ENCODE peak calls at places on chromosome 1, in six cellular contexts. One of them, this sample, is unnamed.

GRCh38 chr1:243917177-243917862 is 67.3 kb upstream of the AKT3 start:
- DNase-seq in tibial nerve: no peak
- DNase-seq in ovary: peak; percentile 46
- DNase-seq in A549: peak; percentile 64
- DNase-seq in suprapubic skin: no peak
- DNase-seq in K562: no peak
- DNase-seq in this sample: peak; percentile 15

GRCh38 chr1:151311589-151312331 is 15.5 kb downstream of the PI4KB start:
- DNase-seq in tibial nerve: peak; percentile 61
- DNase-seq in ovary: peak; percentile 75
- DNase-seq in A549: peak; percentile 93
- DNase-seq in suprapubic skin: peak; percentile 88
- DNase-seq in K562: peak; percentile 87
- DNase-seq in this sample: peak; percentile 75

GRCh38 chr1:77319036-77319705 is 37.4 kb downstream of the AK5 start:
- DNase-seq in tibial nerve: no peak
- DNase-seq in ovary: no peak
- DNase-seq in A549: no peak
- DNase-seq in suprapubic skin: no peak
- DNase-seq in K562: no peak
- DNase-seq in this sample: no peak

GRCh38 chr1:98331232-98331631 is 330.3 kb upstream of the SNX7 start:
- DNase-seq in tibial nerve: no peak
- DNase-seq in ovary: no peak
- DNase-seq in A549: peak; percentile 77
- DNase-seq in suprapubic skin: no peak
- DNase-seq in K562: no peak
- DNase-seq in this sample: no peak

GRCh38 chr1:84365225-84366221 is 32.8 kb upstream of the DNASE2B start:
- DNase-seq in tibial nerve: no peak
- DNase-seq in ovary: no peak
- DNase-seq in A549: peak; percentile 76
- DNase-seq in suprapubic skin: no peak
- DNase-seq in K562: peak; percentile 33
- DNase-seq in this sample: peak; percentile 28

GRCh38 chr1:169217621-169218020 is 111.1 kb downstream of the ATP1B1 start:
- DNase-seq in tibial nerve: no peak
- DNase-seq in ovary: no peak
- DNase-seq in A549: no peak
- DNase-seq in suprapubic skin: no peak
- DNase-seq in K562: no peak
- DNase-seq in this sample: no peak

GRCh38 chr1:211335507-211336157 is 9.0 kb downstream of the TRAF5 start:
- DNase-seq in tibial nerve: no peak
- DNase-seq in ovary: no peak
- DNase-seq in A549: no peak
- DNase-seq in suprapubic skin: no peak
- DNase-seq in K562: no peak
- DNase-seq in this sample: peak; percentile 52

GRCh38 chr1:12031039-12031980 is 12.0 kb downstream of the MIIP start:
- DNase-seq in tibial nerve: no peak
- DNase-seq in ovary: peak; percentile 59
- DNase-seq in A549: peak; percentile 28
- DNase-seq in suprapubic skin: no peak
- DNase-seq in K562: peak; percentile 78
- DNase-seq in this sample: peak; percentile 26

GRCh38 chr1:210257698-210258395 is 25.3 kb downstream of the SERTAD4 start:
- DNase-seq in tibial nerve: no peak
- DNase-seq in ovary: no peak
- DNase-seq in A549: no peak
- DNase-seq in suprapubic skin: no peak
- DNase-seq in K562: no peak
- DNase-seq in this sample: no peak

GRCh38 chr1:204415351-204415750 is 3.7 kb upstream of the PPP1R15B start:
- DNase-seq in tibial nerve: no peak
- DNase-seq in ovary: no peak
- DNase-seq in A549: no peak
- DNase-seq in suprapubic skin: no peak
- DNase-seq in K562: no peak
- DNase-seq in this sample: no peak

GRCh38 chr1:204419064-204419403 is 7.4 kb upstream of the PPP1R15B start:
- DNase-seq in tibial nerve: no peak
- DNase-seq in ovary: no peak
- DNase-seq in A549: peak; percentile 37
- DNase-seq in suprapubic skin: no peak
- DNase-seq in K562: no peak
- DNase-seq in this sample: no peak

GRCh38 chr1:204418174-204419063 is 6.8 kb upstream of the PPP1R15B start:
- DNase-seq in tibial nerve: no peak
- DNase-seq in ovary: no peak
- DNase-seq in A549: peak; percentile 42
- DNase-seq in suprapubic skin: no peak
- DNase-seq in K562: no peak
- DNase-seq in this sample: no peak

GRCh38 chr1:204416589-204417230 is 5.1 kb upstream of the PPP1R15B start:
- DNase-seq in tibial nerve: no peak
- DNase-seq in ovary: no peak
- DNase-seq in A549: no peak
- DNase-seq in suprapubic skin: no peak
- DNase-seq in K562: no peak
- DNase-seq in this sample: no peak

DNA sequence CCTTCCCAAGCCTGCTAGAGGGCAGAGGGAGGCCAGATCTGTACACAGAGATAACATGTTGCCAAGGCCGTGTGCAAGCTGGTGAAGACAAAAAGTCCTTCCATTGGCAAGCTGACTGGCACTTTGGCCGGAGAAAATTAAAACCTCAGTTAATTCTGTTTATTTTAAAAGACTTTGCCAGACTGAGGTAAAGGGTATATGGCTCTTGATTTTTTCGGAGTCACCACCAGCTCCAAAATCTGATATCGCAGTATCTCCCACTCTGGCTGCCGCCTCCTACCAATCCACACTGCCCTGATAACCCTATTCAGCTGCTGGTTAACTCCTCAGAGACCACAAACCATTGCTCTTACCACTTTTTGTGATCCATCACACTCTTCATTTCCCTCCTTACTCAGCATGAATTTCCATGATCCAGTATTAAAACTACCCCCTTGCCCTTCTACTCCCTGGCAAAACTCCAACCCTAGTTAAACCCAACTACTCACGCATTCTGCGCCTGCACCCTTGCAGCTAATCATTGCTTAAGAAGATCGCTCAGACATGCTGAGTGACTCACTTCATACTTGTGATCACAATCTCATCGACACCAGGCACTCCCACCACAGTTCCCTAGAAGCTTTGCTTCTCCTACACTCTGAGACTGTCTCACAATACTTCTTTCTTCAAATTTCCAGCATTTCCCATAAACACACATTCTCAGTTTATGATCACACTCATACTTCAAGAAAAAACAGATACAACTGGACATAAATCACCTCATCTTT is 5.8 kb upstream of the PPP1R15B start:
- DNase-seq in tibial nerve: no peak
- DNase-seq in ovary: no peak
- DNase-seq in A549: peak; percentile 97
- DNase-seq in suprapubic skin: peak; percentile 88
- DNase-seq in K562: peak; percentile 74
- DNase-seq in this sample: peak; percentile 69
- TF ChIP-seq EP300 in tibial nerve: peak; percentile 69
- TF ChIP-seq EP300 in ovary: no peak
- TF ChIP-seq EP300 in A549: peak; percentile 38
- TF ChIP-seq EP300 in suprapubic skin: no peak
- TF ChIP-seq EP300 in K562: peak; percentile 28
- TF ChIP-seq EP300 in this sample: no peak

GRCh38 chr1:165890684-165891083 is 63.3 kb downstream of the UCK2 start:
- DNase-seq in tibial nerve: no peak
- DNase-seq in ovary: no peak
- DNase-seq in A549: no peak
- DNase-seq in suprapubic skin: no peak
- DNase-seq in K562: no peak
- DNase-seq in this sample: no peak
- TF ChIP-seq POLR2A in tibial nerve: no peak
- TF ChIP-seq POLR2A in ovary: no peak
- TF ChIP-seq POLR2A in A549: no peak
- TF ChIP-seq POLR2A in suprapubic skin: no peak
- TF ChIP-seq POLR2A in K562: no peak
- TF ChIP-seq POLR2A in this sample: no peak

GRCh38 chr1:150065184-150065871 is 2.2 kb upstream of the VPS45 start:
- DNase-seq in tibial nerve: no peak
- DNase-seq in ovary: no peak
- DNase-seq in A549: no peak
- DNase-seq in suprapubic skin: no peak
- DNase-seq in K562: no peak
- DNase-seq in this sample: no peak

GRCh38 chr1:150069923-150070322 is 2.3 kb downstream of the VPS45 start:
- DNase-seq in tibial nerve: no peak
- DNase-seq in ovary: no peak
- DNase-seq in A549: no peak
- DNase-seq in suprapubic skin: no peak
- DNase-seq in K562: no peak
- DNase-seq in this sample: no peak

GRCh38 chr1:150066838-150067183 is 765 bp upstream of the VPS45 start:
- DNase-seq in tibial nerve: no peak
- DNase-seq in ovary: peak; percentile 69
- DNase-seq in A549: no peak
- DNase-seq in suprapubic skin: peak; percentile 71
- DNase-seq in K562: peak; percentile 19
- DNase-seq in this sample: peak; percentile 52

GRCh38 chr1:150066328-150066727 is 1.2 kb upstream of the VPS45 start:
- DNase-seq in tibial nerve: no peak
- DNase-seq in ovary: no peak
- DNase-seq in A549: no peak
- DNase-seq in suprapubic skin: no peak
- DNase-seq in K562: no peak
- DNase-seq in this sample: no peak

GRCh38 chr1:150067184-150068182 is at the start of gene VPS45:
- DNase-seq in tibial nerve: peak; percentile 74
- DNase-seq in ovary: peak; percentile 88
- DNase-seq in A549: peak; percentile 93
- DNase-seq in suprapubic skin: peak; percentile 94
- DNase-seq in K562: peak; percentile 90
- DNase-seq in this sample: peak; percentile 92
- TF ChIP-seq CTCF in tibial nerve: no peak
- TF ChIP-seq CTCF in ovary: peak; percentile 58
- TF ChIP-seq CTCF in A549: no peak
- TF ChIP-seq CTCF in suprapubic skin: no peak
- TF ChIP-seq CTCF in K562: no peak
- TF ChIP-seq CTCF in this sample: peak; percentile 46

GRCh38 chr1:198528376-198528775 is 12.1 kb downstream of the ATP6V1G3 start:
- DNase-seq in tibial nerve: no peak
- DNase-seq in ovary: no peak
- DNase-seq in A549: no peak
- DNase-seq in suprapubic skin: no peak
- DNase-seq in K562: no peak
- DNase-seq in this sample: no peak

GRCh38 chr1:198531891-198532290 is 8.6 kb downstream of the ATP6V1G3 start:
- DNase-seq in tibial nerve: no peak
- DNase-seq in ovary: no peak
- DNase-seq in A549: no peak
- DNase-seq in suprapubic skin: no peak
- DNase-seq in K562: no peak
- DNase-seq in this sample: no peak

GRCh38 chr1:198530964-198531363 is 9.5 kb downstream of the ATP6V1G3 start:
- DNase-seq in tibial nerve: no peak
- DNase-seq in ovary: no peak
- DNase-seq in A549: no peak
- DNase-seq in suprapubic skin: no peak
- DNase-seq in K562: no peak
- DNase-seq in this sample: no peak

GRCh38 chr1:198534540-198535413 is 5.7 kb downstream of the ATP6V1G3 start:
- DNase-seq in tibial nerve: no peak
- DNase-seq in ovary: no peak
- DNase-seq in A549: peak; percentile 6
- DNase-seq in suprapubic skin: no peak
- DNase-seq in K562: no peak
- DNase-seq in this sample: no peak

GRCh38 chr1:198529414-198529813 is 11.1 kb downstream of the ATP6V1G3 start:
- DNase-seq in tibial nerve: no peak
- DNase-seq in ovary: no peak
- DNase-seq in A549: no peak
- DNase-seq in suprapubic skin: no peak
- DNase-seq in K562: no peak
- DNase-seq in this sample: no peak
- TF ChIP-seq EP300 in tibial nerve: no peak
- TF ChIP-seq EP300 in ovary: no peak
- TF ChIP-seq EP300 in A549: no peak
- TF ChIP-seq EP300 in suprapubic skin: no peak
- TF ChIP-seq EP300 in K562: no peak
- TF ChIP-seq EP300 in this sample: no peak

GRCh38 chr1:203797948-203798347 is 2.5 kb downstream of the ZBED6 start:
- DNase-seq in tibial nerve: no peak
- DNase-seq in ovary: no peak
- DNase-seq in A549: peak; percentile 39
- DNase-seq in suprapubic skin: no peak
- DNase-seq in K562: peak; percentile 28
- DNase-seq in this sample: peak; percentile 19

GRCh38 chr1:203794764-203795381 is 550 bp upstream of the ZBED6 start:
- DNase-seq in tibial nerve: no peak
- DNase-seq in ovary: no peak
- DNase-seq in A549: no peak
- DNase-seq in suprapubic skin: no peak
- DNase-seq in K562: no peak
- DNase-seq in this sample: no peak

GRCh38 chr1:203797216-203797615 is 1.8 kb downstream of the ZBED6 start:
- DNase-seq in tibial nerve: no peak
- DNase-seq in ovary: no peak
- DNase-seq in A549: no peak
- DNase-seq in suprapubic skin: no peak
- DNase-seq in K562: no peak
- DNase-seq in this sample: no peak

GRCh38 chr1:203796223-203796747 is 862 bp downstream of the ZBED6 start:
- DNase-seq in tibial nerve: no peak
- DNase-seq in ovary: peak; percentile 26
- DNase-seq in A549: peak; percentile 48
- DNase-seq in suprapubic skin: peak; percentile 67
- DNase-seq in K562: no peak
- DNase-seq in this sample: peak; percentile 36

GRCh38 chr1:203795382-203796222 is at the start of the genes ZBED6 and ZC3H11A:
- DNase-seq in tibial nerve: peak; percentile 97
- DNase-seq in ovary: peak; percentile 99
- DNase-seq in A549: peak; percentile 99
- DNase-seq in suprapubic skin: peak; percentile 100
- DNase-seq in K562: peak; percentile 95
- DNase-seq in this sample: peak; percentile 99
- TF ChIP-seq POLR2A in tibial nerve: peak; percentile 70
- TF ChIP-seq POLR2A in ovary: peak; percentile 78
- TF ChIP-seq POLR2A in A549: peak; percentile 52
- TF ChIP-seq POLR2A in suprapubic skin: no peak
- TF ChIP-seq POLR2A in K562: peak; percentile 92
- TF ChIP-seq POLR2A in this sample: peak; percentile 83

This sample was measured in transverse colon.